ENCODE peak calls at places on chromosome 6, in four cellular contexts. B, T, K and F are unnamed samples.

GRCh38 chr6:15387118-15387517 is 141.2 kb downstream of the JARID2 start:
- DNase-seq in B (no peak), T (no peak), K (no peak), F (no peak)

GRCh38 chr6:127289934-127290333 is 23.3 kb downstream of the RNF146 start:
- DNase-seq in B (no peak), T (no peak), K (no peak), F (no peak)

GRCh38 chr6:9205645-9206044 is 770.3 kb upstream of the SLC35B3 start:
- DNase-seq in B (no peak), T (no peak), K (no peak), F (no peak)

GRCh38 chr6:129353067-129353466 is 356.9 kb downstream of the ARHGAP18 start:
- DNase-seq in B (no peak), T (no peak), K (no peak), F (no peak)

GRCh38 chr6:32637219-32637880 is at the start of gene HLA-DQA1:
- DNase-seq in B (peak), T (no peak), K (no peak), F (no peak)

GRCh38 chr6:6696867-6697531 is 108.5 kb downstream of the LY86 start:
- DNase-seq in B (no peak), T (peak), K (peak), F (peak)

GRCh38 chr6:29943053-29943966 is 978 bp downstream of the HLA-A start:
- DNase-seq in B (no peak), T (no peak), K (no peak), F (peak)

GRCh38 chr6:81997091-81997926 is 244.8 kb upstream of the TENT5A start:
- DNase-seq in B (peak), T (no peak), K (no peak), F (no peak)

GRCh38 chr6:31660224-31660997 is at the start of gene C6orf47:
- DNase-seq in B (no peak), T (peak), K (peak), F (peak)

GRCh38 chr6:22145823-22146379 is 150.9 kb downstream of the PRL start:
- DNase-seq in B (no peak), T (no peak), K (no peak), F (peak)

GRCh38 chr6:150898390-150899170 is 33.1 kb downstream of the MTHFD1L start:
- DNase-seq in B (peak), T (no peak), K (no peak), F (no peak)

GRCh38 chr6:88368071-88368787 is 202.1 kb upstream of the CNR1 start:
- DNase-seq in B (no peak), T (no peak), K (no peak), F (no peak)

GRCh38 chr6:163617549-163617948 is 203.0 kb downstream of the QKI start:
- DNase-seq in B (no peak), T (no peak), K (no peak), F (no peak)

GRCh38 chr6:64589961-64590360 is 954.4 kb downstream of the PHF3 start:
- DNase-seq in B (no peak), T (no peak), K (no peak), F (no peak)

GRCh38 chr6:107539409-107539808 is 49.5 kb downstream of the SOBP start:
- DNase-seq in B (no peak), T (peak), K (no peak), F (peak)

GRCh38 chr6:147390909-147391536 is 117.5 kb upstream of the SAMD5 start:
- DNase-seq in B (no peak), T (peak), K (no peak), F (no peak)

GRCh38 chr6:134527108-134527787 is 209.3 kb upstream of the SGK1 start:
- DNase-seq in B (no peak), T (no peak), K (no peak), F (no peak)

GRCh38 chr6:134521116-134521501 is 203.2 kb upstream of the SGK1 start:
- DNase-seq in B (no peak), T (no peak), K (no peak), F (no peak)

GRCh38 chr6:134523903-134524302 is 206.0 kb upstream of the SGK1 start:
- DNase-seq in B (no peak), T (no peak), K (no peak), F (no peak)

GRCh38 chr6:134523051-134523450 is 205.1 kb upstream of the SGK1 start:
- DNase-seq in B (no peak), T (no peak), K (no peak), F (no peak)

DNA sequence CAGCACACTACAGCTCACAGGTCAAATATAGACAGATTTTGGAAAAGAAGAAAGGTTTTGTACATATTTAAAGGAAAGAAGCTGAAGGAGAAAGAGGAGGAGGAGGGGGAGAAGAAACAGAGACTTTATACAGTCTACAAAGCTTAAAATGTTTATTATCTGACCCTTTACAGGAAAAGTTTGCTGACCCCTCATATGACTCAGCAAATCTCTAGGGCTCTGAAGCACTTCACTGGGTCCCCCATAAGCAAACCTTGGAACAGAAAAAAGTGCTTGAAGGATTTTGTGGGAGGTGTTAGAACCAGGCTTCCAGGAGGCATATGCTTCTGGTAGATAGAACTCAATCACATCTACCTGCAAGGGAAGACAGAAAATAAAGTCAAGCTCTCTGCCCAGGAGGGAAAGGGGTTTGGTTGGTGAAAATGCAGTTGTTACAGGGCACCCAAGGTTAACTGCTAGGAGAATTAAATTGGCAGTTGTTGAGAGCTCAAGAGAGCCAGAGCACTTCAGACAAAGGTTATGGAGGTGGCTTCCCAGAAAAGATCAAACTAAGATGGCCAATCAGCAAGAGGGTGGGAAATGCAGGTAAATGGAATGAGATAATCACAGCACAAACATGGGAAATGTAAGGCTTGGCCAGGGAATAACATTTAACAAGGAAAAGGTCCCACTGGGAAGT is 207.4 kb upstream of the SGK1 start:
- DNase-seq in B (no peak), T (no peak), K (no peak), F (no peak)
- TF ChIP-seq FOXM1 in B (no peak), T (no peak), K (no peak), F (no peak)

GRCh38 chr6:11161031-11161966 is 49.8 kb upstream of the ERVFRD-1 start:
- DNase-seq in B (no peak), T (peak), K (no peak), F (no peak)
- TF ChIP-seq TAF1 in B (no peak), T (no peak), K (no peak), F (no peak)

DNA sequence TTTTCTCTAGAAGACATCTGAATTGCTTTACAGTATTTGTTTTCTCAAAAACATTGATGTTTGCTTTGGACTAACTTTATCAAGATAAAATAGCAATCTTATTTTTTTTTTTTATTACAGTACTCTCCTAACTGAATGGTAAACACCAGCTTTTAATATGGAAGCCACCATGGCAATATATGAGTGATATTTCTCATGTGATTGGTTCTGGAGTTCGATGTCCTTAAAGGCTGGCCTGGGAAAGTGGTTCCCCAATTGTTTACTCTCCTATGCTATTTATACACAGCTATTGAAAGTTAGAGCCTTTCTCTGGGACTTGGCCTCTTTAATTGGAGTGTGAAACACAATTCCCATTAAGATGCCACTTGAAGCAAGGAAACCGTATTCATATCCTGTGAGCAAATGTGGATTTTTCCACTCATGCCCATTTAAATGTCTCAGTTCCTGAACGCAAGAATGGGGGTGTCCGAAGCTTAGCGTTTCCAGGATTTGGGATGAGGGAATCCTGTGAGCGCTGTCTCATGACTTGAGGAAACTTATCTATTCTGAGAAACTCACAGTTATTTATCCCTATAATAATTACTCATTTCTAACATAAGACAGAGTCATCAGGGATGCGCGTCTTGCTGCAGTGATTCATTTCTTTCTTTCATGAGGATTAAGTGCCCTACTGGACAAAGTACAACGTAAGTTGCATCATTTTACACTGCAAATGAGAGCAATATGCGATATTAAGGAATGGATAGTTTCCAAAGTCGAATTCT is 143.2 kb upstream of the PREP start:
- DNase-seq in B (no peak), T (no peak), K (no peak), F (no peak)
- TF ChIP-seq NFIC in B (no peak), T (no peak), K (no peak), F (peak)

GRCh38 chr6:41529049-41529448 is 17.1 kb upstream of the FOXP4 start:
- DNase-seq in B (no peak), T (no peak), K (no peak), F (no peak)

GRCh38 chr6:41529970-41530369 is 16.2 kb upstream of the FOXP4 start:
- DNase-seq in B (no peak), T (no peak), K (no peak), F (no peak)

GRCh38 chr6:41530476-41530875 is 15.7 kb upstream of the FOXP4 start:
- DNase-seq in B (no peak), T (no peak), K (no peak), F (no peak)

GRCh38 chr6:41528409-41528963 is 17.7 kb upstream of the FOXP4 start:
- DNase-seq in B (no peak), T (no peak), K (no peak), F (no peak)

DNA sequence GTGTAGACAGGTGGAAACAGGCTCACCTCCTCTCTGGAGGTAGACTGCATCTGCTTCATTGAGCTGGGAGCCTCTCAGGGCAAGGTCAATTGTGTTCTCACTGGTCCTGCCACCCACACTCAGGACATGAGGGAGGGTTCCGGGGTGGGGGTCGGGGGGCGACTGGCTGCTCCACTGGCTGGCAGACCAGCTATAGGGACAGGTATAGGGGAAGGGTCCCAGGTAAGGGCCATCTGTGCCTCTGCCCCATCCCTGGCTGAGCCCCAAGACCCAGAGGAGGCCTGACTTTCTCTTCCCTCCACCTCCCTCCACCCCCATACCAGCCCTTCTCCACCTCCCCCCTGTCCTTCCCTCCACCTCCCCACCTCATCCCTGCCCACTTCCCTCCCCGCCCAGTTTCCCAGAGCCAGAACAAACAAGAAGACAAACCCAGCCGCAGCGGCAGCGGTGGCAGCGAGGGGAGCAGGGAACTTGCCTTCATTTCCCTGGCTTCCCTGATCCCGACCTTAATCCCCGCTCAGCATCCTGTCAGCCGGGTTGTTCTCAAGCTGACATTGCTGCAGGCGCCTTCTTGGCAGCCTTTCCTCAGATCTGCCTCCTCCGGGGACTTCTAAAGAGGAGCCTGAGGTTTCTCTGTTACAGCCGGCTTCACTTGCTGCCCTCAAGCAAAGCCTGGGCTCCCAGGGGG is 18.3 kb upstream of the FOXP4 start:
- DNase-seq in B (no peak), T (peak), K (no peak), F (no peak)
- TF ChIP-seq FOXM1 in B (no peak), T (no peak), K (no peak), F (no peak)

GRCh38 chr6:3811191-3811590 is 38.0 kb upstream of the FAM50B start:
- DNase-seq in B (no peak), T (no peak), K (no peak), F (no peak)

GRCh38 chr6:3809515-3809891 is 39.7 kb upstream of the FAM50B start:
- DNase-seq in B (no peak), T (no peak), K (no peak), F (no peak)

GRCh38 chr6:3808189-3808588 is 41.0 kb upstream of the FAM50B start:
- DNase-seq in B (no peak), T (no peak), K (no peak), F (no peak)

GRCh38 chr6:3809982-3810381 is 39.2 kb upstream of the FAM50B start:
- DNase-seq in B (no peak), T (no peak), K (no peak), F (no peak)

GRCh38 chr6:3808759-3809514 is 40.2 kb upstream of the FAM50B start:
- DNase-seq in B (no peak), T (peak), K (no peak), F (no peak)
- TF ChIP-seq TAF1 in B (no peak), T (no peak), K (no peak), F (peak)